ENCODE peak calls at places on chromosomes 4 and X, in four cellular contexts. One of them, this sample, is unnamed.

GRCh38 chr4:74536557-74536956 is 91.6 kb downstream of the AREG start:
- DNase-seq in A549: peak; percentile 43
- DNase-seq in HepG2: no peak
- DNase-seq in K562: no peak
- DNase-seq in this sample: no peak

GRCh38 chr4:158112612-158113011 is 60.2 kb downstream of the GASK1B start:
- DNase-seq in A549: peak; percentile 0
- DNase-seq in HepG2: no peak
- DNase-seq in K562: no peak
- DNase-seq in this sample: no peak

GRCh38 chr4:3615386-3616286 is 83.4 kb upstream of the LRPAP1 start:
- DNase-seq in A549: no peak
- DNase-seq in HepG2: no peak
- DNase-seq in K562: no peak
- DNase-seq in this sample: no peak

GRCh38 chr4:152081024-152081423 is 320.2 kb upstream of the GATB start:
- DNase-seq in A549: no peak
- DNase-seq in HepG2: no peak
- DNase-seq in K562: no peak
- DNase-seq in this sample: no peak

GRCh38 chrX:45632506-45632905 is 431.8 kb upstream of the DIPK2B start:
- DNase-seq in A549: no peak
- DNase-seq in HepG2: no peak
- DNase-seq in K562: peak; percentile 1
- DNase-seq in this sample: peak; percentile 41

GRCh38 chr4:26330186-26330787 is 9.5 kb downstream of the RBPJ start:
- DNase-seq in A549: peak; percentile 55
- DNase-seq in HepG2: peak; percentile 64
- DNase-seq in K562: peak; percentile 67
- DNase-seq in this sample: no peak

GRCh38 chr4:98314791-98315565 is 53.8 kb downstream of the RAP1GDS1 start:
- DNase-seq in A549: no peak
- DNase-seq in HepG2: no peak
- DNase-seq in K562: no peak
- DNase-seq in this sample: no peak

GRCh38 chr4:91958651-91959050 is 345.1 kb upstream of the GRID2 start:
- DNase-seq in A549: no peak
- DNase-seq in HepG2: no peak
- DNase-seq in K562: no peak
- DNase-seq in this sample: no peak

GRCh38 chr4:99668472-99668871 is 10.8 kb upstream of the C4orf54 start:
- DNase-seq in A549: no peak
- DNase-seq in HepG2: no peak
- DNase-seq in K562: no peak
- DNase-seq in this sample: no peak

GRCh38 chrX:10022580-10023245 is 55.6 kb downstream of the CLDN34 start:
- DNase-seq in A549: peak; percentile 96
- DNase-seq in HepG2: no peak
- DNase-seq in K562: no peak
- DNase-seq in this sample: no peak

GRCh38 chr4:152456609-152457008 is 79.3 kb downstream of the FBXW7 start:
- DNase-seq in A549: no peak
- DNase-seq in HepG2: no peak
- DNase-seq in K562: no peak
- DNase-seq in this sample: no peak

GRCh38 chr4:20176881-20177280 is 74.8 kb upstream of the SLIT2 start:
- DNase-seq in A549: no peak
- DNase-seq in HepG2: no peak
- DNase-seq in K562: no peak
- DNase-seq in this sample: no peak

GRCh38 chrX:111244238-111244750 is 26.0 kb downstream of the CAPN6 start:
- DNase-seq in A549: peak; percentile 12
- DNase-seq in HepG2: peak; percentile 0
- DNase-seq in K562: peak; percentile 3
- DNase-seq in this sample: no peak

GRCh38 chr4:64158648-64159326 is 250.5 kb downstream of the TECRL start:
- DNase-seq in A549: peak; percentile 67
- DNase-seq in HepG2: peak; percentile 59
- DNase-seq in K562: peak; percentile 60
- DNase-seq in this sample: peak; percentile 58

GRCh38 chr4:45530498-45530897 is 593.4 kb downstream of the GABRG1 start:
- DNase-seq in A549: no peak
- DNase-seq in HepG2: no peak
- DNase-seq in K562: no peak
- DNase-seq in this sample: no peak

GRCh38 chrX:17597836-17598434 is 139.4 kb upstream of the SCML1 start:
- DNase-seq in A549: no peak
- DNase-seq in HepG2: no peak
- DNase-seq in K562: no peak
- DNase-seq in this sample: no peak

GRCh38 chr4:32488690-32489089 is 1768.5 kb downstream of the PCDH7 start:
- DNase-seq in A549: no peak
- DNase-seq in HepG2: no peak
- DNase-seq in K562: no peak
- DNase-seq in this sample: no peak

GRCh38 chrX:15497865-15498264 is 2.7 kb upstream of the BMX start:
- DNase-seq in A549: peak; percentile 50
- DNase-seq in HepG2: peak; percentile 24
- DNase-seq in K562: peak; percentile 82
- DNase-seq in this sample: no peak

GRCh38 chrX:10158279-10158939 is 1.6 kb downstream of the CLCN4 start:
- DNase-seq in A549: no peak
- DNase-seq in HepG2: no peak
- DNase-seq in K562: no peak
- DNase-seq in this sample: no peak

GRCh38 chr4:66035701-66036100 is 365.4 kb upstream of the EPHA5 start:
- DNase-seq in A549: no peak
- DNase-seq in HepG2: no peak
- DNase-seq in K562: no peak
- DNase-seq in this sample: no peak

GRCh38 chr4:3491681-3492405 is 28.7 kb downstream of the DOK7 start:
- DNase-seq in A549: no peak
- DNase-seq in HepG2: no peak
- DNase-seq in K562: no peak
- DNase-seq in this sample: no peak

GRCh38 chr4:48254381-48255072 is 15.1 kb downstream of the TEC start:
- DNase-seq in A549: no peak
- DNase-seq in HepG2: no peak
- DNase-seq in K562: peak; percentile 52
- DNase-seq in this sample: no peak

GRCh38 chrX:18676470-18676869 is 4.6 kb upstream of the RS1 start:
- DNase-seq in A549: peak; percentile 37
- DNase-seq in HepG2: peak; percentile 46
- DNase-seq in K562: peak; percentile 48
- DNase-seq in this sample: peak; percentile 48

GRCh38 chr4:52172166-52172565 is 121.1 kb downstream of the SPATA18 start:
- DNase-seq in A549: no peak
- DNase-seq in HepG2: no peak
- DNase-seq in K562: peak; percentile 3
- DNase-seq in this sample: no peak

GRCh38 chr4:74754218-74754617 is 40.1 kb downstream of the BTC start:
- DNase-seq in A549: no peak
- DNase-seq in HepG2: no peak
- DNase-seq in K562: no peak
- DNase-seq in this sample: no peak

GRCh38 chr4:56028165-56028564 is 79.4 kb downstream of the CEP135 start:
- DNase-seq in A549: no peak
- DNase-seq in HepG2: no peak
- DNase-seq in K562: no peak
- DNase-seq in this sample: no peak

GRCh38 chr4:123783936-123784335 is 387.3 kb downstream of the SPRY1 start:
- DNase-seq in A549: no peak
- DNase-seq in HepG2: no peak
- DNase-seq in K562: no peak
- DNase-seq in this sample: no peak

GRCh38 chrX:132488819-132489255 is at the start of gene MBNL3:
- DNase-seq in A549: peak; percentile 20
- DNase-seq in HepG2: peak; percentile 33
- DNase-seq in K562: no peak
- DNase-seq in this sample: no peak

GRCh38 chrX:53716328-53717088 is 30.0 kb upstream of the HUWE1 start:
- DNase-seq in A549: no peak
- DNase-seq in HepG2: no peak
- DNase-seq in K562: no peak
- DNase-seq in this sample: no peak

GRCh38 chr4:104494822-104495559 is at the start of gene CXXC4:
- DNase-seq in A549: peak; percentile 75
- DNase-seq in HepG2: peak; percentile 10
- DNase-seq in K562: peak; percentile 50
- DNase-seq in this sample: peak; percentile 47

GRCh38 chr4:107312366-107312765 is 276.3 kb upstream of the DKK2 start:
- DNase-seq in A549: no peak
- DNase-seq in HepG2: no peak
- DNase-seq in K562: no peak
- DNase-seq in this sample: no peak

GRCh38 chrX:132271330-132271729 is 52.1 kb upstream of the RAP2C start:
- DNase-seq in A549: no peak
- DNase-seq in HepG2: no peak
- DNase-seq in K562: no peak
- DNase-seq in this sample: no peak

GRCh38 chrX:46294234-46294633 is 251.0 kb downstream of the ZNF674 start:
- DNase-seq in A549: no peak
- DNase-seq in HepG2: no peak
- DNase-seq in K562: no peak
- DNase-seq in this sample: no peak

GRCh38 chrX:133681897-133682296 is 266.6 kb upstream of the GPC4 start:
- DNase-seq in A549: no peak
- DNase-seq in HepG2: no peak
- DNase-seq in K562: no peak
- DNase-seq in this sample: no peak

GRCh38 chr4:101356928-101357327 is 9.6 kb upstream of the PPP3CA start:
- DNase-seq in A549: peak; percentile 78
- DNase-seq in HepG2: peak; percentile 67
- DNase-seq in K562: no peak
- DNase-seq in this sample: no peak

GRCh38 chrX:9785944-9786741 is at the start of gene SHROOM2:
- DNase-seq in A549: no peak
- DNase-seq in HepG2: no peak
- DNase-seq in K562: no peak
- DNase-seq in this sample: peak; percentile 57

GRCh38 chr4:177008071-177008835 is 215.5 kb upstream of the VEGFC start:
- DNase-seq in A549: no peak
- DNase-seq in HepG2: no peak
- DNase-seq in K562: no peak
- DNase-seq in this sample: no peak

GRCh38 chr4:186265683-186266648 is at the start of gene F11:
- DNase-seq in A549: no peak
- DNase-seq in HepG2: peak; percentile 80
- DNase-seq in K562: no peak
- DNase-seq in this sample: no peak

DNA sequence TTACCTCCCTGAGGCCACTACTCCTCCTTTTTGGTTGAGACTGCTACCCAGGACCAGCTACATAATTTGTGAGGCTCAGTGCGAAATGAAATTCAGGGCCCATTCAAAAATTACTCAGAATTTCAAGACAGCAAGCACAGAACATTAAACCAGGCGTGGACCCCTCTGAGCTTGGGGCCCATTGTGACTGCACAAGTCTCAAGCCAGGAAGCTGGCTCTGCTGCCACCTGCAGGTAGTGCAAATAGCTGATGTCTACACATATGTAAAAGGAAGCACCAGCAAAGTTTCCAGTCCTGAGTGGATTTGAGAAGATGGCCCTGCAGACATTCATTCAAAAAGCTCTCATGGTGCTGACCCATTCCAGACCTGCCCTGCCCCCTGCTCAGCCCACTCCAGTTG is 213.4 kb upstream of the LNX1 start:
- DNase-seq in A549: peak; percentile 34
- DNase-seq in HepG2: peak; percentile 27
- DNase-seq in K562: peak; percentile 57
- DNase-seq in this sample: peak; percentile 66
- TF ChIP-seq RNF2 in A549: no peak
- TF ChIP-seq RNF2 in HepG2: no peak
- TF ChIP-seq RNF2 in K562: no peak
- TF ChIP-seq RNF2 in this sample: no peak

DNA sequence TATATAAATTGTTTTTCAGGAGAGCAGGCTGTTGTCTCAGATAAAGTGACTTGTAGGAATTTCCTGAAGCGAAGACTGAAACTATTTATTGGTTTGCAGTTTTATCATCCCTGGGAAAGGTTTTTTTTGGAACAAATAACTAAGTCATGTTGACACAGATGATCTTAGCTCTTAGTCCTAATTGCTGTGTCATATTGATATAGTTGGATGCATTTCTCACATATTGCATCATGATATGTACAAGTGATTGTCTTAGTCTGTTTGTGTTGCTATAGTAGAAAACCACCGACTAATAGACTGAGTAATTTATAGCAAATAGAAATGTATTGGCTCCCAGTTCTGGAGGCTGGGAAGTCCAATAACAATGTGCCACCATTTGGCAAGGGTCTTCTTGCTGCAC is 397.5 kb upstream of the PPP1R2C start:
- DNase-seq in A549: no peak
- DNase-seq in HepG2: no peak
- DNase-seq in K562: no peak
- DNase-seq in this sample: no peak
- TF ChIP-seq RNF2 in A549: no peak
- TF ChIP-seq RNF2 in HepG2: no peak
- TF ChIP-seq RNF2 in K562: no peak
- TF ChIP-seq RNF2 in this sample: no peak

GRCh38 chr4:40629401-40630334 is at the start of gene RBM47:
- DNase-seq in A549: peak; percentile 76
- DNase-seq in HepG2: no peak
- DNase-seq in K562: peak; percentile 8
- DNase-seq in this sample: peak; percentile 79

GRCh38 chr4:40627540-40627939 is 2.1 kb downstream of the RBM47 start:
- DNase-seq in A549: no peak
- DNase-seq in HepG2: no peak
- DNase-seq in K562: no peak
- DNase-seq in this sample: no peak

GRCh38 chr4:40628888-40629287 is 776 bp downstream of the RBM47 start:
- DNase-seq in A549: no peak
- DNase-seq in HepG2: no peak
- DNase-seq in K562: no peak
- DNase-seq in this sample: no peak

GRCh38 chr4:40626183-40626990 is 3.3 kb downstream of the RBM47 start:
- DNase-seq in A549: no peak
- DNase-seq in HepG2: no peak
- DNase-seq in K562: no peak
- DNase-seq in this sample: no peak

GRCh38 chr4:40630335-40631021 is 814 bp upstream of the RBM47 start:
- DNase-seq in A549: peak; percentile 69
- DNase-seq in HepG2: no peak
- DNase-seq in K562: no peak
- DNase-seq in this sample: peak; percentile 51
- TF ChIP-seq RNF2 in A549: no peak
- TF ChIP-seq RNF2 in HepG2: no peak
- TF ChIP-seq RNF2 in K562: no peak
- TF ChIP-seq RNF2 in this sample: no peak

GRCh38 chr4:140718240-140718639 is 37.9 kb downstream of the TBC1D9 start:
- DNase-seq in A549: no peak
- DNase-seq in HepG2: no peak
- DNase-seq in K562: no peak
- DNase-seq in this sample: no peak
- TF ChIP-seq RNF2 in A549: no peak
- TF ChIP-seq RNF2 in HepG2: no peak
- TF ChIP-seq RNF2 in K562: no peak
- TF ChIP-seq RNF2 in this sample: no peak

This sample was measured in H1.